ENCODE peak calls at places on chromosome 22, in five cellular contexts. O is LNCaP clone FGC; U is GM04503; A is globus pallidus; Z is CD8-positive, alpha-beta memory T cell. D is an unnamed sample.

GRCh38 chr22:19717691-19718254 is 3.5 kb downstream of the SEPTIN5 start:
- DNase-seq in O (no peak), A (peak), Z (peak), U (no peak), D (peak)

GRCh38 chr22:49137216-49137840 is 690.3 kb downstream of the BRD1 start:
- DNase-seq in O (no peak), U (no peak), Z (no peak), A (no peak), D (no peak)

GRCh38 chr22:49975543-49976389 is 15.2 kb downstream of the PIM3 start:
- DNase-seq in Z (no peak), U (no peak), A (no peak), O (no peak), D (no peak)

GRCh38 chr22:42066937-42067336 is 3.7 kb downstream of the NAGA start:
- DNase-seq in Z (no peak), A (no peak), O (no peak), U (no peak), D (no peak)

GRCh38 chr22:36101756-36102155 is 58.8 kb downstream of the APOL3 start:
- DNase-seq in O (no peak), Z (no peak), U (no peak), A (no peak), D (no peak)

GRCh38 chr22:46084943-46085830 is 65.1 kb upstream of the PPARA start:
- DNase-seq in A (peak), Z (no peak), U (no peak), O (peak), D (peak)

GRCh38 chr22:37222440-37222971 is 10.2 kb upstream of the SSTR3 start:
- DNase-seq in U (no peak), A (no peak), O (no peak), Z (peak), D (no peak)

GRCh38 chr22:32411388-32411787 is 659 bp downstream of the RTCB start:
- DNase-seq in U (no peak), O (no peak), Z (no peak), A (no peak), D (peak)

GRCh38 chr22:26680485-26680884 is 23.1 kb downstream of the MIAT start:
- DNase-seq in A (no peak), U (no peak), O (no peak), Z (no peak), D (no peak)

GRCh38 chr22:19889951-19890350 is 35.3 kb upstream of the GNB1L start:
- DNase-seq in O (no peak), A (no peak), U (no peak), Z (no peak), D (no peak)

GRCh38 chr22:20750461-20751184 is 23.3 kb upstream of the SERPIND1 start:
- DNase-seq in Z (no peak), U (peak), O (no peak), A (peak), D (peak)

GRCh38 chr22:40525250-40525884 is 111.2 kb downstream of the MRTFA start:
- DNase-seq in Z (peak), A (no peak), U (no peak), O (no peak), D (peak)

GRCh38 chr22:45129703-45130524 is 33.8 kb upstream of the NUP50 start:
- DNase-seq in Z (peak), A (no peak), O (no peak), U (no peak), D (no peak)

GRCh38 chr22:30614268-30614667 is 7.3 kb downstream of the TCN2 start:
- DNase-seq in O (no peak), U (no peak), A (no peak), Z (no peak), D (no peak)

GRCh38 chr22:35150163-35151107 is 84.5 kb downstream of the ISX start:
- DNase-seq in Z (peak), O (no peak), U (no peak), A (peak), D (peak)

GRCh38 chr22:35491908-35492380 is 48.7 kb upstream of the RASD2 start:
- DNase-seq in O (no peak), U (no peak), Z (no peak), A (no peak), D (no peak)

GRCh38 chr22:27370281-27370680 is 431.3 kb downstream of the MN1 start:
- DNase-seq in Z (no peak), O (no peak), A (no peak), U (no peak), D (no peak)